ENCODE peak calls at places on chromosomes 7 and 10, in ten cellular contexts. Y, A, V, M, O, S, E, X, W and I are unnamed samples.

GRCh38 chr10:28250782-28251181 is 52.1 kb downstream of the MPP7 start:
- DNase-seq in Y (no peak), A (no peak), V (no peak), M (peak), O (no peak), S (no peak), E (peak), X (no peak), W (peak), I (no peak)

GRCh38 chr7:91046322-91047088 is 217.7 kb upstream of the FZD1 start:
- DNase-seq in Y (no peak), A (no peak), V (no peak), M (no peak), O (no peak), S (no peak), E (peak), X (no peak), W (peak), I (no peak)

GRCh38 chr7:18890134-18890533 is 227.3 kb downstream of the TWIST1 start:
- DNase-seq in Y (no peak), A (no peak), V (no peak), M (no peak), O (no peak), S (no peak), E (peak), X (no peak), W (peak), I (no peak)

GRCh38 chr7:45917658-45918057 is 3.4 kb downstream of the IGFBP3 start:
- DNase-seq in Y (peak), A (peak), V (peak), M (peak), O (peak), S (peak), E (peak), X (peak), W (peak), I (peak)

GRCh38 chr10:73850863-73851461 is 23.4 kb downstream of the CAMK2G start:
- DNase-seq in Y (peak), A (peak), V (peak), M (peak), O (peak), S (no peak), E (peak), X (peak), W (peak), I (peak)

GRCh38 chr7:90222811-90223725 is 11.5 kb downstream of the STEAP2 start:
- DNase-seq in Y (peak), A (peak), V (no peak), M (no peak), O (no peak), S (no peak), E (peak), X (peak), W (no peak), I (no peak)

GRCh38 chr7:134782121-134782623 is 2.7 kb downstream of the CALD1 start:
- DNase-seq in Y (no peak), A (no peak), V (no peak), M (no peak), O (no peak), S (no peak), E (peak), X (no peak), W (peak), I (peak)

GRCh38 chr7:54831644-54832095 is 72.7 kb upstream of the SEC61G start:
- DNase-seq in Y (no peak), A (no peak), V (no peak), M (peak), O (no peak), S (no peak), E (no peak), X (no peak), W (no peak), I (peak)

GRCh38 chr10:27770181-27770580 is 24.6 kb upstream of the MKX start:
- DNase-seq in Y (no peak), A (no peak), V (no peak), M (no peak), O (no peak), S (no peak), E (no peak), X (no peak), W (no peak), I (no peak)

GRCh38 chr10:129094233-129094632 is 372.8 kb upstream of the MGMT start:
- DNase-seq in Y (no peak), A (no peak), V (no peak), M (no peak), O (no peak), S (no peak), E (no peak), X (no peak), W (no peak), I (no peak)

GRCh38 chr7:97004237-97004930 is 969 bp upstream of the DLX6 start:
- DNase-seq in Y (no peak), A (no peak), V (peak), M (no peak), O (no peak), S (no peak), E (no peak), X (no peak), W (no peak), I (no peak)

GRCh38 chr10:91567815-91568214 is 65.1 kb downstream of the PPP1R3C start:
- DNase-seq in Y (no peak), A (no peak), V (no peak), M (no peak), O (no peak), S (no peak), E (no peak), X (no peak), W (no peak), I (no peak)

GRCh38 chr7:4043988-4044387 is 638.1 kb upstream of the FOXK1 start:
- DNase-seq in Y (no peak), A (no peak), V (no peak), M (no peak), O (no peak), S (peak), E (no peak), X (no peak), W (no peak), I (no peak)

GRCh38 chr10:78720091-78720490 is 348.7 kb upstream of the ZMIZ1 start:
- DNase-seq in Y (no peak), A (no peak), V (no peak), M (no peak), O (no peak), S (no peak), E (no peak), X (no peak), W (no peak), I (no peak)

GRCh38 chr10:98369801-98370200 is 45.2 kb downstream of the PYROXD2 start:
- DNase-seq in Y (no peak), A (no peak), V (no peak), M (no peak), O (no peak), S (no peak), E (no peak), X (no peak), W (no peak), I (no peak)

GRCh38 chr10:69653561-69653960 is 23.5 kb downstream of the FAM241B start:
- DNase-seq in Y (no peak), A (no peak), V (no peak), M (no peak), O (no peak), S (peak), E (no peak), X (no peak), W (no peak), I (no peak)

GRCh38 chr10:132565516-132566209 is 28.1 kb downstream of the INPP5A start:
- DNase-seq in Y (no peak), A (no peak), V (no peak), M (peak), O (no peak), S (no peak), E (no peak), X (peak), W (no peak), I (no peak)

GRCh38 chr7:138024765-138025164 is 22.9 kb upstream of the CREB3L2 start:
- DNase-seq in Y (no peak), A (no peak), V (no peak), M (no peak), O (no peak), S (no peak), E (no peak), X (no peak), W (no peak), I (no peak)

GRCh38 chr7:48004598-48004997 is 24.3 kb downstream of the SUN3 start:
- DNase-seq in Y (no peak), A (no peak), V (no peak), M (no peak), O (no peak), S (no peak), E (no peak), X (no peak), W (no peak), I (no peak)

GRCh38 chr7:117014673-117015133 is 61.4 kb downstream of the ST7 start:
- DNase-seq in Y (peak), A (peak), V (peak), M (peak), O (no peak), S (no peak), E (peak), X (peak), W (peak), I (peak)

GRCh38 chr7:111953611-111954010 is 252.6 kb downstream of the DOCK4 start:
- DNase-seq in Y (no peak), A (no peak), V (peak), M (peak), O (no peak), S (no peak), E (peak), X (no peak), W (peak), I (peak)

GRCh38 chr10:91054325-91054724 is 133.4 kb upstream of the ANKRD1 start:
- DNase-seq in Y (no peak), A (no peak), V (no peak), M (no peak), O (no peak), S (no peak), E (peak), X (no peak), W (peak), I (peak)

GRCh38 chr10:29355436-29355991 is 66.6 kb downstream of the LYZL1 start:
- DNase-seq in Y (no peak), A (no peak), V (no peak), M (no peak), O (no peak), S (no peak), E (no peak), X (no peak), W (no peak), I (no peak)

GRCh38 chr10:90451283-90451682 is 406.6 kb downstream of the HTR7 start:
- DNase-seq in Y (no peak), A (no peak), V (no peak), M (no peak), O (no peak), S (no peak), E (peak), X (no peak), W (peak), I (no peak)

GRCh38 chr10:22560391-22561239 is 153.8 kb downstream of the PIP4K2A start:
- DNase-seq in Y (no peak), A (no peak), V (no peak), M (no peak), O (no peak), S (no peak), E (no peak), X (no peak), W (no peak), I (no peak)

GRCh38 chr7:30469303-30469702 is 9.3 kb downstream of the NOD1 start:
- DNase-seq in Y (peak), A (peak), V (peak), M (no peak), O (peak), S (no peak), E (peak), X (peak), W (peak), I (peak)

GRCh38 chr10:75283150-75284096 is 47.7 kb upstream of the COMTD1 start:
- DNase-seq in Y (peak), A (peak), V (peak), M (no peak), O (peak), S (peak), E (peak), X (no peak), W (no peak), I (peak)

GRCh38 chr10:58385784-58386112 is 538 bp downstream of the TFAM start:
- DNase-seq in Y (no peak), A (no peak), V (peak), M (peak), O (peak), S (no peak), E (peak), X (no peak), W (peak), I (peak)

GRCh38 chr7:65554-65953 is 126.8 kb upstream of the FAM20C start:
- DNase-seq in Y (no peak), A (no peak), V (no peak), M (no peak), O (no peak), S (no peak), E (peak), X (peak), W (peak), I (no peak)

GRCh38 chr10:132469197-132469942 is 68.2 kb upstream of the INPP5A start:
- DNase-seq in Y (peak), A (peak), V (no peak), M (no peak), O (no peak), S (peak), E (no peak), X (no peak), W (no peak), I (no peak)

GRCh38 chr10:5948999-5949759 is 28.2 kb downstream of the IL15RA start:
- DNase-seq in Y (peak), A (peak), V (peak), M (peak), O (peak), S (no peak), E (peak), X (peak), W (peak), I (peak)

DNA sequence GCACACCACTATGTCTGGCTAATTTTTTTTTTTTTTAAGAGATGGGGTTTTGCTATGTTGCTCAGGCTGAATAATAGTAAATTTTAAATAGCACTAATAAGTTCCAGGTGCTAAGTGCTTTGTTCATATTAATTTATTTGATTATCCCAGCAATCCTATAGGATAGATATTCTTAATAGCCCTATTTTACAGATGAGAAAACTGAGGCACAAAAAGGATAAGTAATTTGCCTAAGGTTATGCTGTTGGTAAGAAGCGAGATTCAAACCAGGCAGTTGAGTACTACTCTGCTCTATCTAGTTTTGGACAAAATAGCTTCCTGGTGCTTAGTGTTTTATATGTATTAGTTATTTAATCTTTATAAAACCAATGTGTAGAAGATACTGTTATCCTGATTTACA is 72.5 kb upstream of the STRIP2 start:
- DNase-seq in Y (no peak), A (no peak), V (no peak), M (no peak), O (no peak), S (no peak), E (no peak), X (no peak), W (no peak), I (no peak)
- H3K4me3 ChIP-seq in Y (no peak), A (no peak), V (no peak), M (no peak), O (no peak), S (no peak), E (no peak), X (no peak), W (no peak), I (no peak)

GRCh38 chr7:124308384-124308783 is 275.5 kb upstream of the TMEM229A start:
- DNase-seq in Y (no peak), A (no peak), V (no peak), M (no peak), O (no peak), S (no peak), E (no peak), X (no peak), W (no peak), I (peak)
- H3K4me3 ChIP-seq in Y (no peak), A (no peak), V (no peak), M (no peak), O (no peak), S (no peak), E (no peak), X (no peak), W (no peak), I (no peak)

GRCh38 chr7:142642316-142642715 is 107.0 kb upstream of the PRSS1 start:
- DNase-seq in Y (no peak), A (no peak), V (no peak), M (no peak), O (no peak), S (no peak), E (no peak), X (no peak), W (no peak), I (no peak)
- H3K4me3 ChIP-seq in Y (no peak), A (no peak), V (no peak), M (no peak), O (no peak), S (no peak), E (no peak), X (no peak), W (no peak), I (no peak)

DNA sequence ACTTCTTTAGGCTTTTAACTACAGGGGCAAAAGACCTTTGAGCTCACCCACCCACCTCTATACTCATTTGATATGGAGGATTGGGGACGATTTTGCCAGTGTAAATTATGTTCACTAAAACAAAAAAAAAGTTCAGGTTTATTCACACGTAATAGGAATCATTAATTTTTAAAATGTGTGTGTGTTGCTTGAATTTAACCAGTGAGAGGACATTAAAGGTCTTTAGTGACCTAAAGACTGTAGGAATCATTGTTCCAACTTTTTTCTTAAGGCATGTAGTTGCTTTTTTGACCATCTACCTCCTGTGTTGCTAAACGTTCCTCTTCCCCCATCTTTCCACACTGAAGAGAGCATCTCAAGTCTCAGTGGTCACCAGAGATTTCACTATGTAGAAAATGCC is 1.1 kb downstream of the SSBP1 start:
- DNase-seq in Y (no peak), A (no peak), V (no peak), M (no peak), O (no peak), S (no peak), E (no peak), X (no peak), W (no peak), I (no peak)
- H3K4me3 ChIP-seq in Y (no peak), A (peak), V (peak), M (peak), O (peak), S (no peak), E (peak), X (no peak), W (peak), I (no peak)

DNA sequence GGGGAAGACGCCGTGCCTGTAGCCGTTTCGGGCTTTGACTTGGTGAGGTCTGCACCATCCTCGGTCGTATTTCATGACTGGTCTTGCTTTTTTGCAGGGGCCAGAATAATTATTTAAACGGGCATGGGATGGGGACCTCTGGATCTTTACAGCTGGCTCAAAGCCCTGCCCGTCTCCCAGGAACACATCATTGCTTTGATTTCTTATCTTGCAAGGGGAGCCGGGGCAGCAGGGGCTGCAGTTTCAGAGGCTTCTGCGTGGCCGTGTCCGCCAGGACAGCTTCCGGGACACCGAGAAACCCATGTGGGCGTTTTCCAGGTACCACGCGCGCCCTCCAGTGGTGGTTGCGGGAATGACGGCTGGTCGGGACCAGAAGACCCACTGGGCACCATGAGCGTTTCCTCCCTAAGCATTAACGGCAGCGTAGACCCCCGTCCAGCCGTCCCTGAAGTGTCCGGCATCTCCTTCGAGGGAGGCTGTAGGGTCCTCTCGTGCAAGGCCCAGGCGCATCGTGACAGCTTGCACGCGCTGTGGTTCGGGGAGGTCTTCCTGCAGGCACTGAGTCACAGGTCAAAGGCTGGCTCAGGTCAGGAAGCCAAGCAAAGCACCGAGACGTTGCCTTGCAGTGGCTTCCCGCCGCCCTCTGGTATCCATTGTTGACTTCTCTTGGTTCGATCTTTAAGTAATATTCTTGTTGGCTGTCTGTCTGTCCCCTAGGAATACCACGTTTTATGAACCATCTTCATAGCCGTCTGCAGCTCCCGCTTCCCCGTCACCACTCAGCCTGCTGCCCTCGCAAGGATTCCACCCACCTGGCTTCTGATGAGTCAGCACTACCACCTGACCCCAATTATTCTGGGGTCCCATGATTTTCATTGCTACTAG is 16.2 kb upstream of the ZFAND2A start:
- DNase-seq in Y (peak), A (peak), V (peak), M (peak), O (peak), S (peak), E (peak), X (peak), W (peak), I (peak)
- H3K4me3 ChIP-seq in Y (no peak), A (peak), V (peak), M (peak), O (peak), S (no peak), E (no peak), X (no peak), W (peak), I (no peak)

DNA sequence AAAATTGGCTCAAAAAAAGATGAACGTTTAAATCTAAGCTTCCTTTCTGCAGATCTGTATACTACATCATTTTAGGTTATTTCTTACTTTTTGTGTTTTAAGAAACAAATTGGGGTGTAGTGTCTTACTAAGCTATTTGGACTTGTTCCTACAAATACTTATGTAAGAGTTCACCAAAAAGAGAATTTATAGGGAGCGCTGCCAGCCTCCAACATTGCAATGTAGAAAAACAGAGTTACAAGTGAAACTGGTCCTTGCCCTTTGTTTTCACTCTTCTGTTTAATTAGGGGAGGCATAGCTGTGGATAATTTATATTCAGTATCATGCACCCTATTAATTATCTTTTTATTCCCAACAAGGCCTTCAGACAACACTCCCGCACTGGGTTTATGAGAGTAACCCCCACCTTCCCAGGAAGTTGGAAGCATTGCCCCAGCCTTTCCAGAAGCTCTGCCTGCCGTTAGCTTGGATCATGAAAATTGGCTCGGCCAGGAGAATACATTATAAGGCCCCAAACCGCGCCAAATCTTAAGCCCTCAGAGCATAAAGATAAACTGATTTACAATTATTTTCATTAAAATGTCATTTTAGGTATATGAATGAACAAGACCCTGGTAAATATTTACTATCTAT is 261.8 kb upstream of the KLF6 start:
- DNase-seq in Y (no peak), A (no peak), V (no peak), M (no peak), O (no peak), S (no peak), E (no peak), X (peak), W (no peak), I (no peak)
- H3K4me3 ChIP-seq in Y (no peak), A (no peak), V (no peak), M (no peak), O (no peak), S (no peak), E (no peak), X (no peak), W (no peak), I (no peak)

DNA sequence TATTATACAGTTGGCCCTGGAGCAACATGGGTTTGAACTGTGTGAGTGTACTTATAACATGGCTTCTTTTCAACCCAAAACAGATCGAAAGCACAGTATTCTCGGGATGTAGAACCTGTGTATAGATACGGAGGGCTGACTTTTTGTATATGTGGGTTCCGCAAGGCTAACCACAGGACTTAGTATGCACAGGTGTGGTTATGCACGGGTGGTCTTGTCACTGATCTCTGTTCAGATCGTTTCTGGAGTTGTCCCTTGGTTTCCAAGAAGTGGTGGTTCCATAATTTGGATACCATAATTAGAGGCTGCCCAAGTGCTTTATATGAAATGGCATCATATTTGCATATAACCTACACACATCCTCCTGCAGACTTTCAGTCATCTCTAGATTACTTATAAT is 10.9 kb upstream of the BHLHA15 start:
- DNase-seq in Y (no peak), A (no peak), V (no peak), M (no peak), O (no peak), S (no peak), E (no peak), X (no peak), W (no peak), I (no peak)
- H3K4me3 ChIP-seq in Y (no peak), A (no peak), V (no peak), M (no peak), O (no peak), S (no peak), E (no peak), X (no peak), W (no peak), I (no peak)

GRCh38 chr10:93065675-93066543 is 5.3 kb downstream of the CYP26C1 start:
- DNase-seq in Y (no peak), A (no peak), V (peak), M (no peak), O (no peak), S (peak), E (no peak), X (no peak), W (no peak), I (peak)
- H3K4me3 ChIP-seq in Y (no peak), A (peak), V (peak), M (no peak), O (peak), S (no peak), E (no peak), X (no peak), W (peak), I (no peak)